ENCODE peak calls at places on chromosomes 1 and 21, in nine cellular contexts. B is progenitor cell of endocrine pancreas, X is AG09309, G is WTC11, Y is fibroblast of the aortic adventitia, Z is hepatocyte, S is neural crest cell, H is epithelial cell of esophagus, T is upper lobe of right lung. P is an unnamed sample.

GRCh38 chr1:219273088-219273686 is 99.5 kb downstream of the LYPLAL1 start:
- DNase-seq in B (no peak), X (no peak), G (no peak), Y (no peak), Z (no peak), S (no peak), H (no peak), T (no peak), P (no peak)

GRCh38 chr1:203144661-203145060 is 17.1 kb downstream of the ADORA1 start:
- DNase-seq in B (no peak), X (no peak), G (no peak), Y (no peak), Z (no peak), S (no peak), H (no peak), T (no peak), P (peak; percentile 23)

GRCh38 chr1:210822897-210823296 is 311.1 kb downstream of the KCNH1 start:
- DNase-seq in B (no peak), X (no peak), G (no peak), Y (no peak), Z (no peak), S (no peak), H (no peak), T (no peak), P (no peak)

GRCh38 chr1:53507115-53507816 is 48.1 kb downstream of the DMRTB1 start:
- DNase-seq in B (no peak), X (no peak), G (no peak), Y (no peak), Z (no peak), S (no peak), H (no peak), T (no peak), P (no peak)

GRCh38 chr1:183807549-183808168 is 2.7 kb downstream of the RGL1 start:
- DNase-seq in B (no peak), X (no peak), G (no peak), Y (peak; percentile 66), Z (no peak), S (no peak), H (peak; percentile 82), T (no peak), P (no peak)

GRCh38 chr1:172293379-172293778 is 127.1 kb upstream of the C1orf105 start:
- DNase-seq in B (no peak), X (peak; percentile 64), G (no peak), Y (peak; percentile 83), Z (no peak), S (no peak), H (no peak), T (no peak), P (no peak)

GRCh38 chr1:66732407-66733166 is 19.7 kb upstream of the DYNLT5 start:
- DNase-seq in B (no peak), X (no peak), G (no peak), Y (no peak), Z (no peak), S (no peak), H (peak; percentile 71), T (no peak), P (no peak)

GRCh38 chr1:232927722-232928505 is 22.5 kb upstream of the NTPCR start:
- DNase-seq in B (no peak), X (no peak), G (no peak), Y (no peak), Z (no peak), S (no peak), H (peak; percentile 33), T (no peak), P (no peak)

GRCh38 chr1:19752083-19752696 is 47.5 kb downstream of the TMCO4 start:
- DNase-seq in B (no peak), X (no peak), G (no peak), Y (no peak), Z (peak; percentile 68), S (no peak), H (no peak), T (no peak), P (no peak)

GRCh38 chr21:35664683-35665082 is 395.6 kb downstream of the SETD4 start:
- DNase-seq in B (no peak), X (no peak), G (no peak), Y (peak; percentile 28), Z (no peak), S (no peak), H (peak; percentile 61), T (no peak), P (no peak)

GRCh38 chr21:46295177-46295711 is 9.1 kb downstream of the YBEY start:
- DNase-seq in B (no peak), X (no peak), G (no peak), Y (no peak), Z (no peak), S (no peak), H (no peak), T (no peak), P (no peak)

GRCh38 chr1:68594851-68595250 is 98.0 kb upstream of the DEPDC1 start:
- DNase-seq in B (no peak), X (no peak), G (no peak), Y (no peak), Z (no peak), S (no peak), H (no peak), T (no peak), P (no peak)

GRCh38 chr1:68585371-68585770 is 88.5 kb upstream of the DEPDC1 start:
- DNase-seq in B (no peak), X (no peak), G (no peak), Y (no peak), Z (no peak), S (no peak), H (no peak), T (no peak), P (no peak)

GRCh38 chr1:68586766-68587165 is 89.9 kb upstream of the DEPDC1 start:
- DNase-seq in B (no peak), X (no peak), G (no peak), Y (no peak), Z (no peak), S (no peak), H (no peak), T (no peak), P (no peak)

DNA sequence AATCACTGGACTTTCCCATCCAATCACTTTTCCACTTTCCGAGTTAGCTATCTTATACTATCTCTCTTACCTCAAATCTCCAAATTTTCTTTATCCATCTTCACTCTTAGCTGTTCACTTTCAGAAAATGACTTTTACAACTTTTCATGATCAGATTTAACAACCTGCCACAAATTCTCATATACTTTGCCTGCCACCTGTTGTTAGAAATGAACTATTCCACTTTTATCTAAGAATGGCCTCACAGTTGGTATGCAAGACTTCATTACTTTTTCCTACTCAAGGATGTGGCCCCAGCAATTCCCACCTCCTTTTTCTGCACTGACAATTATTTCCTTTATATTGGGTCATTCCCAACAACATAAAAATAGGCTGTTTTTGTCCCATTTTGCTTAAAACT is 93.6 kb upstream of the DEPDC1 start:
- DNase-seq in B (no peak), X (no peak), G (no peak), Y (no peak), Z (no peak), S (no peak), H (peak; percentile 20), T (no peak), P (no peak)
- TF ChIP-seq CTCF in B (no peak), X (no peak), G (no peak), Y (no peak), Z (peak; percentile 12), S (no peak), H (peak; percentile 32), T (no peak), P (no peak)

GRCh38 chr1:221810406-221810805 is 68.5 kb upstream of the DUSP10 start:
- DNase-seq in B (no peak), X (no peak), G (no peak), Y (peak; percentile 18), Z (no peak), S (no peak), H (peak; percentile 93), T (no peak), P (no peak)

GRCh38 chr1:221806236-221806635 is 64.3 kb upstream of the DUSP10 start:
- DNase-seq in B (no peak), X (no peak), G (no peak), Y (no peak), Z (no peak), S (no peak), H (no peak), T (no peak), P (no peak)

GRCh38 chr1:221809101-221810029 is 67.5 kb upstream of the DUSP10 start:
- DNase-seq in B (no peak), X (no peak), G (no peak), Y (no peak), Z (no peak), S (no peak), H (no peak), T (no peak), P (no peak)

GRCh38 chr1:221804303-221804702 is 62.4 kb upstream of the DUSP10 start:
- DNase-seq in B (no peak), X (no peak), G (no peak), Y (no peak), Z (no peak), S (no peak), H (no peak), T (no peak), P (no peak)

GRCh38 chr1:221806984-221807383 is 65.1 kb upstream of the DUSP10 start:
- DNase-seq in B (no peak), X (no peak), G (no peak), Y (no peak), Z (no peak), S (no peak), H (no peak), T (no peak), P (no peak)
- TF ChIP-seq CTCF in B (no peak), X (no peak), G (no peak), Y (no peak), Z (no peak), S (no peak), H (no peak), T (no peak), P (no peak)

GRCh38 chr1:169525391-169525790 is 39.6 kb upstream of the SLC19A2 start:
- DNase-seq in B (no peak), X (no peak), G (no peak), Y (no peak), Z (no peak), S (no peak), H (no peak), T (no peak), P (no peak)

GRCh38 chr1:169526998-169527397 is 41.3 kb upstream of the SLC19A2 start:
- DNase-seq in B (no peak), X (no peak), G (no peak), Y (no peak), Z (peak; percentile 18), S (no peak), H (no peak), T (no peak), P (no peak)

GRCh38 chr1:169521226-169521625 is 35.5 kb upstream of the SLC19A2 start:
- DNase-seq in B (no peak), X (no peak), G (no peak), Y (no peak), Z (no peak), S (no peak), H (no peak), T (no peak), P (no peak)

GRCh38 chr1:169526120-169526832 is 40.5 kb upstream of the SLC19A2 start:
- DNase-seq in B (no peak), X (no peak), G (no peak), Y (no peak), Z (no peak), S (no peak), H (no peak), T (no peak), P (no peak)

GRCh38 chr1:169523904-169524303 is 38.2 kb upstream of the SLC19A2 start:
- DNase-seq in B (no peak), X (no peak), G (no peak), Y (no peak), Z (no peak), S (no peak), H (no peak), T (no peak), P (no peak)
- TF ChIP-seq CTCF in B (no peak), X (no peak), G (no peak), Y (no peak), Z (no peak), S (no peak), H (no peak), T (no peak), P (no peak)

GRCh38 chr1:228265167-228265566 is 57.3 kb downstream of the OBSCN start:
- DNase-seq in B (no peak), X (peak; percentile 8), G (no peak), Y (peak; percentile 37), Z (no peak), S (no peak), H (no peak), T (no peak), P (no peak)
- TF ChIP-seq CTCF in B (no peak), X (peak; percentile 40), G (no peak), Y (peak; percentile 40), Z (peak; percentile 31), S (peak; percentile 26), H (no peak), T (no peak), P (no peak)